ENCODE peak calls at places on chromosomes 2 and 18, in ten cellular contexts. Q is tibial artery; K is fibroblast of lung; S is posterior cingulate gyrus; F is naive thymus-derived CD8-positive, alpha-beta T cell; J is astrocyte of the cerebellum; A is HCT116; T is thoracic aorta; X is upper lobe of right lung; R is GM03348. W is an unnamed sample.

GRCh38 chr2:177651833-177652232 is 259.3 kb downstream of the AGPS start:
- DNase-seq in X (no peak), F (no peak), R (no peak), S (no peak), K (no peak), J (no peak), T (no peak), A (no peak), Q (no peak), W (no peak)

GRCh38 chr2:9800975-9801723 is 42.1 kb upstream of the TAF1B start:
- DNase-seq in F (no peak), T (no peak), S (no peak), A (no peak), K (peak; percentile 48), R (peak; percentile 75), J (no peak), Q (no peak), X (peak; percentile 88), W (peak; percentile 41)

GRCh38 chr2:240021488-240022104 is 3.5 kb downstream of the NDUFA10 start:
- DNase-seq in Q (peak; percentile 65), S (peak; percentile 74), X (peak; percentile 84), F (peak; percentile 39), K (peak; percentile 44), R (peak; percentile 79), J (peak; percentile 23), A (peak; percentile 28), T (no peak), W (peak; percentile 48)

GRCh38 chr2:212538156-212539144 is at the start of gene ERBB4:
- DNase-seq in Q (peak; percentile 37), K (no peak), X (peak; percentile 80), S (peak; percentile 24), R (peak; percentile 25), F (no peak), A (no peak), J (no peak), T (no peak), W (no peak)

GRCh38 chr2:237132799-237133198 is 47.1 kb downstream of the COPS8 start:
- DNase-seq in X (no peak), A (peak; percentile 37), Q (no peak), F (no peak), T (no peak), R (no peak), J (no peak), K (no peak), S (no peak), W (no peak)

GRCh38 chr18:5997361-5997760 is 102.0 kb upstream of the TMEM200C start:
- DNase-seq in J (no peak), A (no peak), R (no peak), T (no peak), X (no peak), K (no peak), Q (no peak), F (no peak), S (no peak), W (no peak)

GRCh38 chr2:233178994-233179847 is 72.3 kb upstream of the ATG16L1 start:
- DNase-seq in K (no peak), X (no peak), T (no peak), F (no peak), J (no peak), S (peak; percentile 44), Q (no peak), R (no peak), A (no peak), W (no peak)

GRCh38 chr2:152223997-152224396 is 48.4 kb upstream of the STAM2 start:
- DNase-seq in J (no peak), Q (no peak), A (no peak), T (no peak), S (no peak), X (no peak), K (peak; percentile 54), F (no peak), R (no peak), W (no peak)

GRCh38 chr2:119755906-119756305 is 3.8 kb upstream of the PTPN4 start:
- DNase-seq in J (no peak), Q (no peak), S (no peak), T (no peak), A (no peak), F (no peak), X (no peak), K (no peak), R (no peak), W (no peak)

GRCh38 chr2:160813506-160813858 is 319.9 kb upstream of the RBMS1 start:
- DNase-seq in Q (no peak), T (no peak), F (no peak), A (no peak), R (no peak), X (no peak), K (no peak), S (no peak), J (no peak), W (no peak)

GRCh38 chr18:58263055-58263732 is 219.2 kb downstream of the NEDD4L start:
- DNase-seq in J (no peak), S (no peak), F (no peak), Q (no peak), A (peak; percentile 22), T (no peak), R (no peak), X (no peak), K (peak; percentile 39), W (no peak)

GRCh38 chr2:63767307-63767706 is 74.4 kb upstream of the UGP2 start:
- DNase-seq in K (no peak), J (no peak), A (no peak), X (no peak), Q (no peak), R (no peak), T (no peak), F (no peak), S (no peak), W (no peak)

GRCh38 chr2:27185331-27186026 is 26.4 kb upstream of the ATRAID start:
- DNase-seq in Q (peak; percentile 81), F (no peak), X (no peak), A (no peak), J (no peak), T (no peak), K (peak; percentile 88), S (peak; percentile 8), R (peak; percentile 63), W (no peak)

GRCh38 chr2:230664128-230664527 is 48.5 kb upstream of the CAB39 start:
- DNase-seq in A (no peak), J (peak; percentile 59), T (no peak), F (no peak), S (peak; percentile 39), K (peak; percentile 50), Q (no peak), X (no peak), R (peak; percentile 56), W (no peak)

GRCh38 chr2:181742908-181743722 is 62.8 kb upstream of the NEUROD1 start:
- DNase-seq in R (peak; percentile 58), K (peak; percentile 80), T (no peak), X (no peak), J (peak; percentile 64), Q (peak; percentile 32), A (peak; percentile 68), S (peak; percentile 17), F (no peak), W (no peak)

GRCh38 chr2:149017116-149017985 is 21.1 kb upstream of the LYPD6B start:
- DNase-seq in X (no peak), Q (peak; percentile 70), K (peak; percentile 83), F (peak; percentile 68), T (peak; percentile 36), S (peak; percentile 89), J (peak; percentile 72), R (peak; percentile 87), A (peak; percentile 54), W (peak; percentile 38)

GRCh38 chr2:202375611-202376408 is at the start of gene BMPR2:
- DNase-seq in K (peak; percentile 85), S (peak; percentile 74), R (peak; percentile 96), Q (peak; percentile 91), X (peak; percentile 94), A (peak; percentile 56), F (peak; percentile 77), T (peak; percentile 39), J (peak; percentile 79), W (peak; percentile 79)

GRCh38 chr18:23512641-23513040 is 9.3 kb downstream of the RMC1 start:
- DNase-seq in A (no peak), J (no peak), K (no peak), F (no peak), R (no peak), S (no peak), Q (no peak), X (no peak), T (no peak), W (no peak)

GRCh38 chr18:74457743-74458465 is 796 bp upstream of the DIPK1C start:
- DNase-seq in J (no peak), T (no peak), F (no peak), A (no peak), K (no peak), R (no peak), Q (no peak), X (no peak), S (peak; percentile 70), W (no peak)

GRCh38 chr2:40544072-40544471 is 92.2 kb upstream of the SLC8A1 start:
- DNase-seq in J (no peak), X (no peak), S (no peak), R (no peak), Q (no peak), T (no peak), F (no peak), K (no peak), A (no peak), W (no peak)

GRCh38 chr2:144771348-144771747 is 251.4 kb upstream of the ZEB2 start:
- DNase-seq in Q (no peak), X (no peak), S (no peak), R (no peak), K (no peak), T (no peak), J (no peak), F (no peak), A (no peak), W (no peak)

GRCh38 chr2:173288561-173288960 is 66.1 kb upstream of the CDCA7 start:
- DNase-seq in F (no peak), J (no peak), S (no peak), A (no peak), Q (no peak), X (no peak), T (no peak), K (peak; percentile 6), R (peak; percentile 16), W (no peak)

GRCh38 chr2:237932731-237933131 is 34.1 kb upstream of the UBE2F start:
- DNase-seq in S (no peak), X (no peak), R (peak; percentile 67), K (peak; percentile 95), F (no peak), Q (no peak), A (no peak), J (peak; percentile 68), T (no peak), W (no peak)

GRCh38 chr2:156399224-156399949 is 36.8 kb upstream of the GPD2 start:
- DNase-seq in S (no peak), Q (no peak), T (no peak), K (peak; percentile 92), R (no peak), F (no peak), J (no peak), A (no peak), X (peak; percentile 65), W (no peak)

GRCh38 chr18:42131940-42132244 is 176.9 kb downstream of the PIK3C3 start:
- DNase-seq in S (no peak), K (no peak), A (no peak), J (no peak), X (no peak), F (no peak), Q (no peak), R (no peak), T (no peak), W (no peak)

GRCh38 chr2:47354817-47355653 is 47.9 kb upstream of the MSH2 start:
- DNase-seq in X (no peak), J (no peak), R (no peak), K (no peak), Q (no peak), S (no peak), T (no peak), A (no peak), F (no peak), W (no peak)

GRCh38 chr18:72544092-72544886 is at the start of gene CBLN2:
- DNase-seq in T (no peak), F (no peak), R (peak; percentile 88), A (no peak), K (peak; percentile 58), X (peak; percentile 79), J (peak; percentile 53), Q (no peak), S (peak; percentile 76), W (no peak)

GRCh38 chr18:47619771-47620170 is 310.7 kb downstream of the SMAD2 start:
- DNase-seq in F (no peak), T (no peak), Q (no peak), R (no peak), K (no peak), X (no peak), J (no peak), A (no peak), S (no peak), W (no peak)